ENCODE peak calls at places on chromosomes 5 and 9, in seven cellular contexts. H is PC-9, A is pancreas, U is H9, K is body of pancreas, O is psoas muscle, F is MM.1S. P is an unnamed sample.
A peak's percentile ranks its signal among the peaks of the same experiment; 100 is the strongest.

GRCh38 chr5:17340816-17341215 is 123.4 kb downstream of the BASP1 start:
- DNase-seq in H (peak; percentile 68), A (no peak), U (no peak), K (no peak), O (no peak), F (no peak), P (no peak)

GRCh38 chr5:74200560-74200959 is 440.0 kb downstream of the ENC1 start:
- DNase-seq in H (peak; percentile 65), A (no peak), U (no peak), K (no peak), O (no peak), F (no peak), P (no peak)

GRCh38 chr5:123209163-123210013 is 120.3 kb downstream of the PRDM6 start:
- DNase-seq in H (peak; percentile 61), A (no peak), U (no peak), K (no peak), O (no peak), F (no peak), P (no peak)

GRCh38 chr5:92923885-92924284 is 657.1 kb downstream of the NR2F1-AS1 start:
- DNase-seq in H (no peak), A (no peak), U (no peak), K (no peak), O (no peak), F (no peak), P (no peak)

GRCh38 chr5:55850839-55851674 is at the start of gene IL31RA:
- DNase-seq in H (peak; percentile 64), A (no peak), U (no peak), K (no peak), O (no peak), F (no peak), P (no peak)

GRCh38 chr5:34826347-34826746 is 12.6 kb upstream of the TTC23L start:
- DNase-seq in H (no peak), A (no peak), U (peak; percentile 32), K (no peak), O (no peak), F (no peak), P (no peak)

GRCh38 chr9:121976751-121977150 is 116.4 kb downstream of the TTLL11 start:
- DNase-seq in H (no peak), A (no peak), U (no peak), K (no peak), O (no peak), F (no peak), P (no peak)

GRCh38 chr9:70283848-70284247 is 25.1 kb downstream of the SMC5 start:
- DNase-seq in H (no peak), A (no peak), U (no peak), K (no peak), O (no peak), F (no peak), P (no peak)

GRCh38 chr5:33272288-33272687 is 168.5 kb upstream of the TARS1 start:
- DNase-seq in H (peak; percentile 80), A (no peak), U (no peak), K (no peak), O (no peak), F (no peak), P (no peak)

GRCh38 chr9:105127863-105128220 is 116.6 kb upstream of the SLC44A1 start:
- DNase-seq in H (peak; percentile 74), A (no peak), U (no peak), K (no peak), O (no peak), F (peak; percentile 98), P (no peak)

GRCh38 chr5:106843812-106844416 is 826.8 kb downstream of the EFNA5 start:
- DNase-seq in H (no peak), A (no peak), U (no peak), K (no peak), O (no peak), F (peak; percentile 43), P (no peak)

GRCh38 chr5:53109041-53109435 is 519 bp downstream of the MOCS2 start:
- DNase-seq in H (peak; percentile 54), A (no peak), U (no peak), K (no peak), O (no peak), F (peak; percentile 8), P (no peak)

GRCh38 chr9:10512144-10512543 is 100.7 kb downstream of the PTPRD start:
- DNase-seq in H (no peak), A (no peak), U (no peak), K (no peak), O (no peak), F (no peak), P (no peak)

GRCh38 chr5:79527431-79527830 is 13.5 kb upstream of the HOMER1 start:
- DNase-seq in H (no peak), A (no peak), U (no peak), K (no peak), O (no peak), F (no peak), P (no peak)

GRCh38 chr9:10274156-10274555 is 338.6 kb downstream of the PTPRD start:
- DNase-seq in H (no peak), A (no peak), U (no peak), K (no peak), O (no peak), F (no peak), P (no peak)

GRCh38 chr9:96413312-96414221 is 4.6 kb downstream of the ZNF367 start:
- DNase-seq in H (no peak), A (no peak), U (no peak), K (peak; percentile 41), O (no peak), F (no peak), P (peak; percentile 16)

GRCh38 chr9:13575558-13575957 is 296.1 kb upstream of the MPDZ start:
- DNase-seq in H (no peak), A (no peak), U (no peak), K (no peak), O (peak; percentile 23), F (no peak), P (no peak)

DNA sequence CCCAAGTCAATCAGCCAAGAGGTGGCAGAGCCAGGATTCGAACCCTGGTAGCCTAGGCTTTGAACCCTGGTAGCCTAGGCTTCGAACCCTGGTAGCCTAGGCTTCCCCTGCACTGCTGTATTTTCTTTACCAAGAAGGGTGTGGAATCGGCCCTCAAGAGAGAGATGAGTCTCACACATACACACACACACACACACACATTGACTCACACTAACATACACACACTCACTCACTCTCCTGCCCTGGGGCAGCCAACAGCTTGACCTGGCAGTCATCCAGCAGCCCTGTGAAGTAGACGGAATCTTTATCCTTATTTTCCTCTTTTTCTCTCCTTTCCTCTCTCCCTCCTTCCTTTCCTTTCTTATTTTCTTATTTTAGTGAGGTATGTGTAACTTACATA is 55.4 kb upstream of the RPL26L1 start:
- DNase-seq in H (peak; percentile 80), A (peak; percentile 78), U (no peak), K (peak; percentile 79), O (no peak), F (no peak), P (no peak)
- H3K4me1 ChIP-seq in H (peaks cover 51% of the 10 kb centered on the region), A (peaks cover 45% of the 10 kb centered on the region), U (peaks cover 7% of the 10 kb centered on the region), K (peaks cover 71% of the 10 kb centered on the region), O (peaks cover 64% of the 10 kb centered on the region), F (no peaks in the 10 kb centered on the region), P (peaks cover 67% of the 10 kb centered on the region)

GRCh38 chr9:132242621-132243155 is 80.8 kb downstream of the NTNG2 start:
- DNase-seq in H (no peak), A (no peak), U (peak; percentile 38), K (peak; percentile 24), O (peak; percentile 57), F (no peak), P (no peak)

GRCh38 chr9:132243156-132244074 is 81.6 kb downstream of the NTNG2 start:
- DNase-seq in H (no peak), A (no peak), U (peak; percentile 48), K (peak; percentile 88), O (peak; percentile 43), F (no peak), P (no peak)

GRCh38 chr9:132240860-132241482 is 79.1 kb downstream of the NTNG2 start:
- DNase-seq in H (no peak), A (peak; percentile 98), U (peak; percentile 100), K (peak; percentile 99), O (peak; percentile 97), F (peak; percentile 97), P (peak; percentile 99)

GRCh38 chr9:132241483-132241839 is 79.6 kb downstream of the NTNG2 start:
- DNase-seq in H (no peak), A (peak; percentile 78), U (no peak), K (no peak), O (no peak), F (no peak), P (no peak)

GRCh38 chr9:132241840-132242620 is 80.2 kb downstream of the NTNG2 start:
- DNase-seq in H (no peak), A (no peak), U (peak; percentile 56), K (peak; percentile 60), O (peak; percentile 54), F (peak; percentile 68), P (peak; percentile 41)
- H3K27me3 ChIP-seq in H (peaks cover 32% of the 10 kb centered on the region), A (no peaks in the 10 kb centered on the region), U (no peaks in the 10 kb centered on the region), K (no peaks in the 10 kb centered on the region), O (peaks cover 19% of the 10 kb centered on the region), F (peaks cover 56% of the 10 kb centered on the region), P (peaks cover 6% of the 10 kb centered on the region)

GRCh38 chr5:132098621-132099020 is 25.0 kb downstream of the CSF2 start:
- DNase-seq in H (no peak), A (no peak), U (no peak), K (no peak), O (no peak), F (no peak), P (no peak)

GRCh38 chr5:132099073-132099748 is 25.6 kb downstream of the CSF2 start:
- DNase-seq in H (no peak), A (no peak), U (no peak), K (no peak), O (no peak), F (no peak), P (no peak)

GRCh38 chr5:132096904-132097303 is 23.3 kb downstream of the CSF2 start:
- DNase-seq in H (no peak), A (no peak), U (no peak), K (no peak), O (no peak), F (no peak), P (no peak)

GRCh38 chr5:132099905-132100304 is 26.3 kb downstream of the CSF2 start:
- DNase-seq in H (no peak), A (no peak), U (no peak), K (no peak), O (no peak), F (no peak), P (no peak)

GRCh38 chr5:132098151-132098594 is 24.6 kb downstream of the CSF2 start:
- DNase-seq in H (no peak), A (no peak), U (no peak), K (no peak), O (no peak), F (no peak), P (no peak)
- H3K4me1 ChIP-seq in H (peaks cover 66% of the 10 kb centered on the region), A (no peaks in the 10 kb centered on the region), U (no peaks in the 10 kb centered on the region), K (peaks cover 4% of the 10 kb centered on the region), O (peaks cover 2% of the 10 kb centered on the region), F (peaks cover 43% of the 10 kb centered on the region), P (peaks cover 3% of the 10 kb centered on the region)

GRCh38 chr9:124001445-124001799 is 10.1 kb upstream of the LHX2 start:
- DNase-seq in H (no peak), A (no peak), U (no peak), K (no peak), O (no peak), F (no peak), P (no peak)

GRCh38 chr9:123999668-124000067 is 11.9 kb upstream of the LHX2 start:
- DNase-seq in H (no peak), A (peak; percentile 65), U (no peak), K (no peak), O (no peak), F (no peak), P (no peak)

GRCh38 chr9:123998970-123999621 is 12.5 kb upstream of the LHX2 start:
- DNase-seq in H (no peak), A (peak; percentile 58), U (peak; percentile 54), K (no peak), O (no peak), F (no peak), P (no peak)

GRCh38 chr9:124000784-124001444 is 10.7 kb upstream of the LHX2 start:
- DNase-seq in H (no peak), A (peak; percentile 33), U (no peak), K (no peak), O (no peak), F (no peak), P (no peak)

GRCh38 chr9:124000161-124000783 is 11.3 kb upstream of the LHX2 start:
- DNase-seq in H (no peak), A (peak; percentile 64), U (no peak), K (no peak), O (no peak), F (no peak), P (no peak)
- H3K27me3 ChIP-seq in H (peaks cover 62% of the 10 kb centered on the region), A (no peaks in the 10 kb centered on the region), U (peaks cover 91% of the 10 kb centered on the region), K (peaks cover 45% of the 10 kb centered on the region), O (peaks cover 41% of the 10 kb centered on the region), F (peaks cover 64% of the 10 kb centered on the region), P (peaks cover 94% of the 10 kb centered on the region)

P was measured in heart right ventricle.